ENCODE peak calls at places on chromosomes 5 and 9, in four cellular contexts. H is MG63, K is hepatocyte, R is upper lobe of right lung. P is an unnamed sample. For H3K27me3 and H3K36me3, the result is how much of the 10 kb centered on the place peaks cover.

GRCh38 chr5:34803974-34804373 is 35.0 kb upstream of the TTC23L start:
- DNase-seq in H (no peak), K (no peak), R (no peak), P (no peak)

GRCh38 chr5:3336666-3337065 is 259.0 kb upstream of the IRX1 start:
- DNase-seq in H (no peak), K (no peak), R (no peak), P (no peak)

GRCh38 chr5:43041131-43041668 is 1.1 kb upstream of the ANXA2R start:
- DNase-seq in H (peak), K (peak), R (peak), P (no peak)

GRCh38 chr5:134937547-134937946 is 30.2 kb upstream of the CATSPER3 start:
- DNase-seq in H (no peak), K (no peak), R (no peak), P (no peak)

GRCh38 chr9:129381481-129381957 is 203.5 kb upstream of the IER5L start:
- DNase-seq in H (no peak), K (no peak), R (no peak), P (no peak)

GRCh38 chr9:120480707-120481106 is 99.3 kb downstream of the CDK5RAP2 start:
- DNase-seq in H (no peak), K (no peak), R (no peak), P (no peak)

GRCh38 chr5:89293849-89294248 is 410.9 kb upstream of the MEF2C start:
- DNase-seq in H (no peak), K (no peak), R (no peak), P (peak)

GRCh38 chr9:129446828-129447550 is 173.9 kb downstream of the C9orf50 start:
- DNase-seq in H (no peak), K (no peak), R (no peak), P (no peak)

GRCh38 chr5:10538789-10539684 is 24.8 kb upstream of the ANKRD33B start:
- DNase-seq in H (no peak), K (no peak), R (peak), P (no peak)

GRCh38 chr5:4199036-4199435 is 603.4 kb downstream of the IRX1 start:
- DNase-seq in H (no peak), K (no peak), R (no peak), P (no peak)

GRCh38 chr5:177132504-177133118 is 962 bp upstream of the NSD1 start:
- DNase-seq in H (no peak), K (peak), R (no peak), P (no peak)

GRCh38 chr5:98569288-98569687 is 204.2 kb upstream of the RGMB start:
- DNase-seq in H (no peak), K (no peak), R (no peak), P (no peak)

GRCh38 chr9:113556877-113557593 is 93.5 kb downstream of the RGS3 start:
- DNase-seq in H (no peak), K (no peak), R (no peak), P (no peak)

GRCh38 chr9:112380102-112380581 is at the start of gene HSDL2:
- DNase-seq in H (peak), K (peak), R (no peak), P (no peak)

GRCh38 chr5:133032852-133033742 is 6.7 kb upstream of the ZCCHC10 start:
- DNase-seq in H (no peak), K (peak), R (no peak), P (no peak)

GRCh38 chr9:131008909-131009618 is at the start of gene LAMC3:
- DNase-seq in H (peak), K (peak), R (no peak), P (no peak)

GRCh38 chr9:93953492-93954435 is 1.4 kb downstream of the BARX1 start:
- DNase-seq in H (peak), K (no peak), R (no peak), P (no peak)
- H3K27me3 ChIP-seq in H (under half), K (half or more), R (half or more), P (half or more)

GRCh38 chr5:50813691-50814090 is 147.3 kb downstream of the PARP8 start:
- DNase-seq in H (no peak), K (no peak), R (no peak), P (no peak)
- H3K4me3 ChIP-seq in H (no peak), K (no peak), R (no peak), P (no peak)

DNA sequence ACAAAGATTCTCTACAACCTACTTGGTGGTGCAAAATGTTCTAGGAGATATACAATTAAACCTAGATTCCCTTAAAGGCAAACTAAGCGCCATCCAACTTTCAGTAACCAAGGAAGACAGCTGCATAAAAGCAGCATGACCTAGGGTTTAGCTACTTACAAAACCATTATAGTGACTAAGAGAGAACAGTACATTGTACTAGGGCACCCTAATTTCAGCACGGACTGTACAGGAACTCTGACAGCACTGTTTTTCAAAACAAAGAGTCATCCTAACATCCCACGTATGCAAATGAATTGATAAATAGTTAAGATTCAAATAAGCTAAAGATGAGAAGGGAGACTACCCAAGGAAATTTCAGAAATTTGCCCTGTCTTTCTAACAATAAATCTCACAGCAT is 30.0 kb downstream of the STRBP start:
- DNase-seq in H (no peak), K (no peak), R (no peak), P (no peak)
- H3K36me3 ChIP-seq in H (under half), K (under half), R (under half), P (under half)

DNA sequence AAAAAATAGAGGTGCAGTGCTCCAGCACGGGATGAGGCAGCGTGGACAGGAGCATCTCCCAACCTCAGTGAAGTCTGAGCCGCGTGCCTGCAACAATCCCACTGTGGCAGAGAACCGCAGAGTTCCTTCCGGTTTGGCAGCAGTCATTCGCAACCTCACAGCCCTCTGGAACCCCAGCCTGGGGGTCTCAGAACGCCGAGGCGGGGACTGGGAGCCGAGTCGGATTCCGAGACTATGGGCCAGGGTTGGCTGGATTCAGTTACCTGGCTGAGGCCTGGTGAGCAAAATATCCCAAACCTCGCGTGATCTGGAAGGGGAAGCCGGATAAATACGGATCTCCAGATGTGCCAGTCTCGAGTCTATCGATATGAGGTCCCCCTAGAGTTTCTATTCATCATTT is 27.0 kb downstream of the CDKN2A start:
- DNase-seq in H (no peak), K (no peak), R (no peak), P (no peak)
- H3K27me3 ChIP-seq in H (under half), K (half or more), R (half or more), P (under half)

DNA sequence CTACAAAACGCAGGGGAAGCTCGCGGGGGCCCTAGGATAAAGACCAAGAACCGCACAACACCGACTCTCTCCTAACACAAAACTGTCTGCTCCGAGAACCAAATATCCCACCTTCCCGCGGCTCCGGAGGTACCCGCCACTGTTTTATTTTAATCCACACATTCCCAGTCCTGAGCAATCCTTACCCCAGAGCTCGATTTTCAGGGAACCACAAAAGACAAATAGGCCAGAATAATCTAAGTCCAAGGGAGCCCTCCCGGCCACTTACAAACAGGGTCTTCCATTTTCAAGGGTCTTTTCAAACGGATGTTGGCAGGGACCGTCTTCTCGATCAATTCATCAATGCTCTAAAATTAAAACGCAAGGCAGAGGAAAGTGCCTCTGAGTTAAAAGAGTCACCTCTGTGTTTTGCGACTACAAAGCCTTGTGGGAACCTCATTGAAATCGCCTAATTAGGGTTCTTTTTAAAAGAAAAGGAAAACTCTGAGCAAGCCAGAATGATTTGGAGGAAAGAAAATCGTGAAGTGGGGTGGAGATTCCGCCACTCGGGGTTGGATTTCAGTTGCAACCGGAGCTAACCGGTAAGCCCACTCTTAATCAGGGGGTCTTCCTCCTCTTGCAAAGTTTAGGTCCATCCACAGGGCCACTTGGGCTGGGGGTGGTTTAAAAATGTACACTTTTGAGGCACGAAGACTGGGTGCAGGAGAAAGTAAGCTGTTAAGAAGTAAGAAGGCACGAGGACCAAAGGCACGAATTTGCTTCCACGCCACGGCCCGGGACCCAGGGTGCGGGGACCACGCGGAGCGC is 980 bp downstream of the GLDC start:
- DNase-seq in H (no peak), K (no peak), R (no peak), P (no peak)
- H3K4me3 ChIP-seq in H (no peak), K (peak), R (peak), P (no peak)

GRCh38 chr9:124341455-124342170 is 73.6 kb downstream of the PSMB7 start:
- DNase-seq in H (no peak), K (no peak), R (no peak), P (no peak)
- H3K36me3 ChIP-seq in H (half or more), K (under half), R (half or more), P (under half)

DNA sequence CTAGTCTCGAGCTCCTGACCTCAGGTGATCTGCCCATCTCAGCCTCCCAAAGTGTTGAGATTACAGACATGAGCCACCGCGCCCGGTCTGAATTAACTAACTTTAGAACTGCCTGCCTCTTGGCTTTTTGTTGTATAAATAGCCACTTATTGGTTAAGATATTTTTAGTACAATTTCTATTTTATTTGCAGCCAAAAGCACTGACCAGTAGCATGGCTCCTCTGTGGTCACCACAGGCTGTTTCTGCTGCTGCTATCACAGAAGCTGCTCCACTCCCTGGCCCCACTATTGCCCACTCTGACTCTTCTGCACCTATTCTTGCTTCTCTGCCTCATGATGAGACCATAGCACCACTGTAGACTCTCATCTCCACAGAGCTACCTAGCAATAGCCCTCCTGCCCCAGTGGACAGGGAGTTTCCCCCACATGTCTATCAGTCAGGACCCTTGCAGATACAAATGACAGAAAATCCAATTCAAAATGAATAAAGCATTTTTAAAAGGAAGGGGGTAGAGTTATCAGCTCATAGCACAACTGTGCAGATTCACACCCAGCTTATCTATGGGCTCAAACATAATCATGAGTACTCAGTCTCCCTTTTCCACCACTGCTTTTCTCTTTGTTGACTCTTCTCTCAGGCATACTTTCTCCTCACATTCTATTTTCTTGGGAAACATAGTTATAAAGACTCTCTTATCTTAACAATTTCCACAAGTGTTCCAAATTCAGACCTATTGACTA is 151.8 kb upstream of the EPB41L4A start:
- DNase-seq in H (no peak), K (no peak), R (no peak), P (no peak)
- H3K27me3 ChIP-seq in H (under half), K (under half), R (under half), P (under half)

DNA sequence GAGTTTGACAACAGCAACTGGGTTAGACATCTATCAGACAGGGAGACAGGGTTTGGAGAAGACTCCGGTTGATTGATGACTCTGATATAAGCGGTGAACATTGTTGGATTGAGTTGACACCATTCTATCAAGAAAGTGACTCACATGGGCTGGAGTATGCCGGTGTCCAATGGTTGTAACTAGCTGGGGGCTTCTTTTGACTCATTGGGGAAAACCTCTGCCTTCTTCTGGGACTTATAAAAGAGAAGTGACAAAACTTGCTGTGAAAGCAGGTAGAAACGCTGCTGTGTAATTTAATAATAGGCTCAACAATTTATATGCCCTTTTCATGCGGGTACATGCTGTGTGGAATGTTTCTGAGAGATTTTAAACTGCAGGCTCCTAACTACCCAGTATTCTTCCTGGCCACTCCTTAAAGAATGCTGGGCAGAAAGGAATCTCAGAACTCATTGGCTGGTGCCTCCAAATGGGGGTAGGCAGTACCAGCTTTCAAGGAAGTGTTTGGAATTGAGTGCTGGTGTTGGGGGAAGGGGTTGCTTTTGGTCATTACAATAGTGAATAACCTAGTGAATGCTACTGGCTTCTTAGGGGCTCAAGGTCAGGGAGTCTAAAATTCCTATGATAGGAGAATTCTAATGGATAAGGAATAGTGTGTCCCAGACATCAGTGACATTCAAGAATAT is 43.9 kb downstream of the FYB1 start:
- DNase-seq in H (no peak), K (no peak), R (no peak), P (no peak)
- H3K4me3 ChIP-seq in H (no peak), K (no peak), R (no peak), P (no peak)

GRCh38 chr9:98211260-98211659 is 18.8 kb upstream of the CORO2A start:
- DNase-seq in H (no peak), K (no peak), R (no peak), P (no peak)
- H3K36me3 ChIP-seq in H (under half), K (under half), R (under half), P (under half)

P was measured in BJ.